ENCODE peak calls at places on chromosomes 13 and 19, in nine cellular contexts. P, K, Y, U, L, J, W, X and Q are unnamed samples.

GRCh38 chr13:96700657-96701056 is 293.6 kb downstream of the OXGR1 start:
- DNase-seq in P (no peak), K (no peak), Y (no peak), U (no peak), L (no peak), J (no peak), W (no peak), X (no peak), Q (no peak)

GRCh38 chr19:51158474-51159129 is 16.5 kb downstream of the SIGLEC7 start:
- DNase-seq in P (peak; percentile 13), K (peak; percentile 35), Y (peak; percentile 33), U (peak; percentile 52), L (peak; percentile 57), J (peak; percentile 47), W (peak; percentile 37), X (peak; percentile 66), Q (peak; percentile 79)

GRCh38 chr19:5430237-5430636 is 25.0 kb upstream of the ZNRF4 start:
- DNase-seq in P (no peak), K (no peak), Y (no peak), U (no peak), L (no peak), J (no peak), W (no peak), X (no peak), Q (no peak)

GRCh38 chr19:3536429-3537100 is 2.4 kb upstream of the TEKTIP1 start:
- DNase-seq in P (no peak), K (no peak), Y (no peak), U (peak; percentile 45), L (no peak), J (no peak), W (peak; percentile 39), X (no peak), Q (no peak)

GRCh38 chr13:19864339-19865309 is 1.2 kb upstream of the ZMYM5 start:
- DNase-seq in P (peak; percentile 81), K (peak; percentile 16), Y (no peak), U (peak; percentile 45), L (peak; percentile 67), J (peak; percentile 86), W (peak; percentile 58), X (peak; percentile 75), Q (peak; percentile 75)

GRCh38 chr13:77213644-77214043 is 113.2 kb downstream of the MYCBP2 start:
- DNase-seq in P (no peak), K (no peak), Y (no peak), U (no peak), L (no peak), J (peak; percentile 38), W (no peak), X (no peak), Q (no peak)

GRCh38 chr13:35729926-35730627 is 253.6 kb upstream of the MAB21L1 start:
- DNase-seq in P (no peak), K (no peak), Y (no peak), U (peak; percentile 89), L (no peak), J (no peak), W (no peak), X (no peak), Q (no peak)

GRCh38 chr13:44300895-44301638 is 72.6 kb upstream of the SERP2 start:
- DNase-seq in P (peak; percentile 76), K (no peak), Y (no peak), U (peak; percentile 53), L (no peak), J (peak; percentile 86), W (peak; percentile 92), X (peak; percentile 49), Q (no peak)

GRCh38 chr19:41795031-41795461 is 1.3 kb upstream of the CEACAM3 start:
- DNase-seq in P (peak; percentile 27), K (peak; percentile 9), Y (no peak), U (no peak), L (peak; percentile 42), J (peak; percentile 41), W (no peak), X (no peak), Q (peak; percentile 39)

GRCh38 chr13:49836516-49836915 is 44.0 kb upstream of the KPNA3 start:
- DNase-seq in P (peak; percentile 10), K (no peak), Y (no peak), U (no peak), L (no peak), J (no peak), W (peak; percentile 36), X (no peak), Q (no peak)

GRCh38 chr13:113091891-113092775 is 13.5 kb upstream of the F7 start:
- DNase-seq in P (no peak), K (no peak), Y (no peak), U (peak; percentile 5), L (no peak), J (no peak), W (no peak), X (no peak), Q (no peak)

GRCh38 chr13:114288157-114288591 is 6.8 kb downstream of the UPF3A start:
- DNase-seq in P (no peak), K (no peak), Y (no peak), U (no peak), L (no peak), J (no peak), W (no peak), X (no peak), Q (peak; percentile 45)

GRCh38 chr19:42201489-42202289 is 15.8 kb downstream of the DEDD2 start:
- DNase-seq in P (no peak), K (no peak), Y (no peak), U (peak; percentile 32), L (peak; percentile 36), J (no peak), W (no peak), X (peak; percentile 82), Q (no peak)

GRCh38 chr13:110185696-110186095 is 121.3 kb downstream of the COL4A1 start:
- DNase-seq in P (no peak), K (no peak), Y (no peak), U (no peak), L (no peak), J (no peak), W (no peak), X (no peak), Q (no peak)

GRCh38 chr19:1767464-1767933 is 14.2 kb downstream of the ONECUT3 start:
- DNase-seq in P (no peak), K (no peak), Y (no peak), U (peak; percentile 33), L (peak; percentile 39), J (peak; percentile 31), W (no peak), X (no peak), Q (peak; percentile 80)

GRCh38 chr19:42529248-42529764 is 1.0 kb upstream of the CEACAM1 start:
- DNase-seq in P (peak; percentile 34), K (no peak), Y (peak; percentile 57), U (peak; percentile 25), L (peak; percentile 60), J (peak; percentile 78), W (peak; percentile 44), X (peak; percentile 46), Q (peak; percentile 68)

GRCh38 chr19:16599655-16600346 is 27.6 kb upstream of the SLC35E1 start:
- DNase-seq in P (no peak), K (no peak), Y (no peak), U (no peak), L (no peak), J (no peak), W (no peak), X (no peak), Q (no peak)

GRCh38 chr19:16601378-16602052 is 26.5 kb downstream of the MED26 start:
- DNase-seq in P (no peak), K (no peak), Y (no peak), U (no peak), L (no peak), J (no peak), W (no peak), X (no peak), Q (no peak)

GRCh38 chr19:16600824-16601223 is 27.2 kb downstream of the MED26 start:
- DNase-seq in P (no peak), K (no peak), Y (no peak), U (no peak), L (no peak), J (no peak), W (no peak), X (no peak), Q (no peak)

GRCh38 chr19:16596399-16596798 is 24.2 kb upstream of the SLC35E1 start:
- DNase-seq in P (no peak), K (no peak), Y (no peak), U (no peak), L (no peak), J (no peak), W (no peak), X (no peak), Q (no peak)

DNA sequence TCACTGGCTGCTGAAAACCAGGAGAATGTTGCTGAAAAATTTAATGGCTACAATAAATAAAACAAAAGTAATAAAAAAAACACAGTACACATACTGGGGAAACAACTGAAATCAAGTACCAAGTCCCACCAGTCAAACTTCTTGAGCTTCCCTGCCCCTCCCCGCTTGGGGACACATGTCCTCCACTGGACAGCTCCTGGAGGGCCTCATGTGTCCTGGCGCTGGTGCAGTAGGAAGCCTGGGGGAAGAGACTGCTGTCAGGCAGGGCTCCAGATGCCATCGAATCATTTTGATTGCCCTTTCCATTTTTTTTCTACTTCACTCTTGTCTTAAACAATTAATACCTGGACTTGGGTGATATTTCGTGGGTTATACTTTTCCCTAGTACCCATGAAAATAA is 26.6 kb upstream of the SLC35E1 start:
- DNase-seq in P (no peak), K (no peak), Y (no peak), U (no peak), L (no peak), J (no peak), W (no peak), X (no peak), Q (no peak)
- H3K4me1 ChIP-seq in P (no peaks in the 10 kb centered on the region), K (peaks cover 13% of the 10 kb centered on the region), Y (no peaks in the 10 kb centered on the region), U (peaks cover 96% of the 10 kb centered on the region), L (peaks cover 19% of the 10 kb centered on the region), J (peaks cover 16% of the 10 kb centered on the region), W (peaks cover 20% of the 10 kb centered on the region), X (no peaks in the 10 kb centered on the region), Q (peaks cover 28% of the 10 kb centered on the region)

GRCh38 chr19:34366670-34367423 is 1.9 kb downstream of the GPI start:
- DNase-seq in P (peak; percentile 88), K (no peak), Y (no peak), U (no peak), L (no peak), J (peak; percentile 93), W (peak; percentile 17), X (no peak), Q (no peak)
- H3K4me3 ChIP-seq in P (no peak overlapping the region), K (no peak overlapping the region), Y (no peak overlapping the region), U (peak overlapping the region; percentile 96), L (no peak overlapping the region), J (peak overlapping the region; percentile 100), W (no peak overlapping the region), X (peak overlapping the region; percentile 97), Q (no peak overlapping the region)

DNA sequence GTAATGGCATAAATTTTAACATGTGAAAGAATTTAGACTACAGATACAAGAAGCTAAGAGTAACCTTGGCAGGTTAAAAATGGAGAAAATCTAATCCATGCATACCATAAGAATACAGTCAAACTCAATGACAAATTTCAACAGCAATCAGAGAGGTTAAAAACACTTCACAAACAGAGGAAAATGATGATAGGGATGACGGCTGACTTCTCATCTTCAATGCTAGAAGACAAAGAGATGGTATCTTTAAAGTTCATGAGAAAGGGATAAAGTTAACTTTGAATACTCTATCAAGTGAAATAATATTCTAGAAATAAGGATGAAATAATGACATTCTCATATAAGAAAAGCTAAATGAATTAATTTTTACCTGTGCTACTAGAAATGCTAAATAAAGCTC is 1130.2 kb upstream of the MIR17HG start:
- DNase-seq in P (no peak), K (no peak), Y (no peak), U (no peak), L (no peak), J (no peak), W (no peak), X (no peak), Q (no peak)
- H3K4me1 ChIP-seq in P (no peaks in the 10 kb centered on the region), K (no peaks in the 10 kb centered on the region), Y (no peaks in the 10 kb centered on the region), U (no peaks in the 10 kb centered on the region), L (no peaks in the 10 kb centered on the region), J (no peaks in the 10 kb centered on the region), W (no peaks in the 10 kb centered on the region), X (no peaks in the 10 kb centered on the region), Q (no peaks in the 10 kb centered on the region)

GRCh38 chr13:70108276-70108845 is at the start of gene KLHL1:
- DNase-seq in P (no peak), K (no peak), Y (no peak), U (no peak), L (no peak), J (no peak), W (no peak), X (no peak), Q (no peak)
- H3K4me3 ChIP-seq in P (no peak within 1 kb of the TSS), K (peak within 1 kb of the TSS; percentile 28), Y (no peak within 1 kb of the TSS), U (peak within 1 kb of the TSS; percentile 15), L (no peak within 1 kb of the TSS), J (peak within 1 kb of the TSS; percentile 20), W (no peak within 1 kb of the TSS), X (no peak within 1 kb of the TSS), Q (no peak within 1 kb of the TSS)